ENCODE peak calls at places on chromosomes 13 and 19, in nine cellular contexts. M, U, R, N, K, B, L, P and E are unnamed samples.

GRCh38 chr19:55369651-55370304 is 485 bp downstream of the IL11 start:
- DNase-seq in M (no peak), U (no peak), R (no peak), N (no peak), K (no peak), B (peak; percentile 33), L (peak; percentile 30), P (no peak), E (no peak)

GRCh38 chr13:111115051-111115840 is at the start of gene ARHGEF7:
- DNase-seq in M (no peak), U (no peak), R (no peak), N (no peak), K (no peak), B (no peak), L (no peak), P (no peak), E (no peak)

GRCh38 chr13:78520425-78520824 is 82.9 kb downstream of the POU4F1 start:
- DNase-seq in M (no peak), U (no peak), R (no peak), N (no peak), K (no peak), B (no peak), L (no peak), P (no peak), E (no peak)

GRCh38 chr13:92175330-92175729 is 776.9 kb downstream of the GPC5 start:
- DNase-seq in M (peak; percentile 10), U (no peak), R (no peak), N (no peak), K (no peak), B (no peak), L (no peak), P (no peak), E (no peak)

GRCh38 chr13:99774644-99775043 is 196.9 kb downstream of the ZIC5 start:
- DNase-seq in M (peak; percentile 18), U (no peak), R (no peak), N (no peak), K (no peak), B (no peak), L (no peak), P (no peak), E (no peak)

GRCh38 chr13:45166858-45167257 is 34.0 kb downstream of the KCTD4 start:
- DNase-seq in M (no peak), U (no peak), R (no peak), N (no peak), K (no peak), B (no peak), L (no peak), P (no peak), E (no peak)

GRCh38 chr19:42528354-42529247 is at the start of gene CEACAM1:
- DNase-seq in M (peak; percentile 95), U (no peak), R (peak; percentile 78), N (no peak), K (peak; percentile 92), B (peak; percentile 61), L (peak; percentile 31), P (peak; percentile 61), E (no peak)

GRCh38 chr13:40285634-40286033 is 380.8 kb downstream of the FOXO1 start:
- DNase-seq in M (no peak), U (no peak), R (no peak), N (no peak), K (no peak), B (no peak), L (no peak), P (no peak), E (no peak)

GRCh38 chr13:47901451-47901850 is 99.6 kb downstream of the SUCLA2 start:
- DNase-seq in M (no peak), U (peak; percentile 78), R (no peak), N (no peak), K (no peak), B (no peak), L (no peak), P (no peak), E (no peak)

GRCh38 chr19:2215281-2215751 is 20.8 kb downstream of the PLEKHJ1 start:
- DNase-seq in M (no peak), U (no peak), R (peak; percentile 27), N (no peak), K (no peak), B (no peak), L (no peak), P (no peak), E (no peak)

GRCh38 chr13:108005231-108005630 is 210.1 kb downstream of the LIG4 start:
- DNase-seq in M (no peak), U (no peak), R (no peak), N (no peak), K (no peak), B (no peak), L (no peak), P (no peak), E (no peak)

GRCh38 chr19:9881720-9882119 is 46.6 kb downstream of the PIN1 start:
- DNase-seq in M (peak; percentile 16), U (no peak), R (no peak), N (no peak), K (no peak), B (no peak), L (no peak), P (no peak), E (no peak)

GRCh38 chr19:17577698-17578097 is 22.2 kb downstream of the COLGALT1 start:
- DNase-seq in M (no peak), U (no peak), R (no peak), N (no peak), K (no peak), B (no peak), L (no peak), P (no peak), E (no peak)

GRCh38 chr13:110136660-110137585 is 170.0 kb downstream of the COL4A1 start:
- DNase-seq in M (no peak), U (no peak), R (no peak), N (no peak), K (no peak), B (no peak), L (no peak), P (no peak), E (no peak)

GRCh38 chr19:44807162-44807561 is 1.7 kb upstream of the BCAM start:
- DNase-seq in M (peak; percentile 71), U (no peak), R (no peak), N (no peak), K (peak; percentile 72), B (no peak), L (no peak), P (no peak), E (no peak)

GRCh38 chr13:100363351-100363750 is 225.2 kb downstream of the GGACT start:
- DNase-seq in M (no peak), U (peak; percentile 13), R (no peak), N (no peak), K (no peak), B (no peak), L (no peak), P (no peak), E (no peak)

GRCh38 chr13:97282705-97283104 is 60.6 kb downstream of the MBNL2 start:
- DNase-seq in M (no peak), U (no peak), R (no peak), N (no peak), K (no peak), B (no peak), L (no peak), P (no peak), E (no peak)

GRCh38 chr19:34366670-34367423 is 1.9 kb downstream of the GPI start:
- DNase-seq in M (peak; percentile 61), U (peak; percentile 57), R (peak; percentile 32), N (no peak), K (no peak), B (no peak), L (no peak), P (no peak), E (no peak)

GRCh38 chr13:95615539-95615938 is 29.0 kb downstream of the DZIP1 start:
- DNase-seq in M (no peak), U (no peak), R (no peak), N (no peak), K (no peak), B (no peak), L (no peak), P (no peak), E (no peak)

GRCh38 chr13:111518161-111518791 is 197.8 kb downstream of the TEX29 start:
- DNase-seq in M (peak; percentile 6), U (no peak), R (peak; percentile 13), N (no peak), K (peak; percentile 23), B (no peak), L (peak; percentile 39), P (no peak), E (no peak)

GRCh38 chr13:113121928-113122420 is 625 bp upstream of the F10 start:
- DNase-seq in M (no peak), U (no peak), R (no peak), N (no peak), K (peak; percentile 30), B (no peak), L (no peak), P (no peak), E (no peak)

GRCh38 chr13:67549331-67549730 is 319.2 kb upstream of the PCDH9 start:
- DNase-seq in M (no peak), U (no peak), R (no peak), N (no peak), K (no peak), B (no peak), L (no peak), P (no peak), E (no peak)

GRCh38 chr13:100128373-100128772 is 39.5 kb downstream of the PCCA start:
- DNase-seq in M (no peak), U (no peak), R (no peak), N (no peak), K (no peak), B (peak; percentile 9), L (no peak), P (no peak), E (no peak)